ENCODE peak calls at places on chromosomes 2 and 18, in four cellular contexts. G, V, L and Q are unnamed samples.

GRCh38 chr2:73746015-73746876 is 9.1 kb upstream of the TPRKB start:
- DNase-seq in L (peak), G (no peak), V (no peak), Q (no peak)

GRCh38 chr2:189407161-189407943 is 33.9 kb upstream of the WDR75 start:
- DNase-seq in G (peak), V (no peak), L (no peak), Q (no peak)

GRCh38 chr2:181430406-181431199 is 26.6 kb upstream of the ITGA4 start:
- DNase-seq in V (peak), L (no peak), G (peak), Q (no peak)

GRCh38 chr2:36246320-36246990 is 109.1 kb upstream of the CRIM1 start:
- DNase-seq in V (no peak), L (no peak), G (peak), Q (peak)

GRCh38 chr2:162221064-162221463 is 22.2 kb downstream of the FAP start:
- DNase-seq in G (peak), V (peak), L (peak), Q (peak)

GRCh38 chr2:111663471-111663951 is 220.5 kb downstream of the ANAPC1 start:
- DNase-seq in V (no peak), L (no peak), G (peak), Q (no peak)

GRCh38 chr18:22167471-22168151 is 1.8 kb upstream of the GATA6 start:
- DNase-seq in L (peak), G (peak), V (no peak), Q (no peak)

GRCh38 chr2:236444187-236444586 is 125.4 kb upstream of the ACKR3 start:
- DNase-seq in V (no peak), G (no peak), L (no peak), Q (no peak)

GRCh38 chr18:59052965-59053960 is 86.4 kb upstream of the SEC11C start:
- DNase-seq in V (no peak), L (no peak), G (no peak), Q (no peak)

GRCh38 chr2:74849228-74849892 is 15.4 kb downstream of the HK2 start:
- DNase-seq in V (peak), G (no peak), L (no peak), Q (peak)

DNA sequence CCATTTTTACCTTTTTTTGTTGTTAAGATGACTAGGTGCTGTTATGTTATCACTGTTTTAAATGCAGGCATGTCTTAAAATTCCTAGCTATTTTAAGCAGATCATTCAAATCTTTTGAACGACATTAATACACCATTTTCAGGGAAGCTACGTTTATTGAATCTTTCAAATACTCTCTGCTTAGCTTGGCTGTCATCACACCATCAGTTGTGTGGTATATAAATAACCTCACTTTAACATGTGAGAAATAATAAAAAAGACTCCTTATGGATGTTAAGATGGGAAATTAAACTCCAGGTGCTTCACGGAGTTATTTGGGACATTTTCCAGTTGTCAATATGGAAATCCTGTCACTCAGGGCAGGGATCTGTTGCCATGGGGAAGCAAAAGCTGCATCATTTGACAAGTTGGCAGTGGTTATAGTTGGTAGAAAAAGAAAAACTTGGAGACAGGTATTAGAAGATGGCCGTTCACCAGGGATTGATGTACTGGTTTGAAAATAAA is 649.2 kb upstream of the CDH2 start:
- DNase-seq in L (no peak), V (no peak), G (no peak), Q (no peak)
- TF ChIP-seq CTCF in L (no peak), V (no peak), G (no peak), Q (no peak)

GRCh38 chr2:102166189-102166845 is 20.5 kb upstream of the IL1RL2 start:
- DNase-seq in V (no peak), G (peak), L (no peak), Q (no peak)
- TF ChIP-seq CTCF in V (no peak), G (peak), L (no peak), Q (no peak)

DNA sequence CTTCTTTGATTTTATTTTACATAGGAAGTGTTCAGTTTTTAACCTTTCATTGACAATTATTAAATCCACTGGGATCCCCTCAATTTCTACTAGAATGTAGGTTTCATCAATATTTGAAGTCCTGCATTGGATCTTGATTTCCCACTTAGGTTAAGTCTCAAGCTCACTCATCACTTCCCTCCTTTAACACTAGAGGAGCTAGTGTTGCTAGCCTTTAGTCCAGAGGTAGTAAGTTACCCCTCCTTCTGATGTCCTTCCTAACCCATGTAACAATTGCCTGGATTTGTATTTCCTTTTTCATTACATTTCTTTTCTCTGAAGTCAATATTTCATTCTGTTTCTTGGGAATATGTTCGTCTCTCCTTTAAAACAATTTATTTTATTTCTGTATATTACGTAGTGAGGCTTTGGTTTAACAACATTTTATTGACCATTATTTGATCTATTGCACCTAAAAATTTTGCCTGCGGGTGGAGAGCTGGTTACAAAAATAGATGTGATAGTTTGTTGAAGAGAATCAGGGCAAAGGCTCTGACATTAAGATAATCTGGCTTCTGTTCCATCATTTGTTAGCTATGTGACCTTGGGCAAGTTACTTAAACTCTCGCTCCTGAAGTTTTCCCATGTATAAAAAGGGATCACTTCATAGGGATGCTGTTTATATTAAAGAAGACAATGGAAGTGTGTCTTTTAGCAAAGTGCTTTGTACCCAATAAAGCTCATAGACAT is 833.0 kb downstream of the SLC4A3 start:
- DNase-seq in L (no peak), G (peak), V (no peak), Q (no peak)
- TF ChIP-seq CTCF in L (no peak), G (peak), V (no peak), Q (peak)

DNA sequence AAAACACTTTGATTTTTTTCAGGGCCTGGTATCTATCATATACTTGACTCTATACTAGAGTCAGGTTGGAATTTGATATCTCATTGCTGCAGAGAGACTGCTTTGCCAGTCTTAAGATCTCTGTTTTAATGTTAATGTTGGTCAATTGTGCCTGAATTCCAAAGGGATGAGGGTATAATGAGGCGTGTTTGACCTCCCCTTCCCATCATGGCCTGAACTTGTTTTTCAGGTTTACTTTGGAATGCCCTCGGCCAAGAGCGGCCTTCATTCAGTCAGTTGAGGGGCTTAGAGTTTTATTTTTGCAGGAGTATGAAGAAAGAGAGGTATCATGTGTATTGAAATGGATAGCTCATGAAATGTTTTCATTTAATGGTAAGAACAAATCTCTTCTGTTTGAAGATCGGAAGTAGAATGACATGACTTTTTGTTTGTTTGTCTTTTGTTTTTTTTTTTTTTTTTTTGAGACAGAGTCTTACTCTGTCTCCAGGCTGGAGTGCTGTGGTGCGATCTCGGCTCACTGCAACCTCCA is 119.0 kb downstream of the KIAA1328 start:
- DNase-seq in L (no peak), G (no peak), V (no peak), Q (no peak)
- TF ChIP-seq CTCF in L (no peak), G (no peak), V (no peak), Q (no peak)

GRCh38 chr2:177616731-177617130 is 224.2 kb downstream of the AGPS start:
- DNase-seq in G (no peak), L (no peak), V (no peak), Q (no peak)

GRCh38 chr2:177618270-177619253 is 226.0 kb downstream of the AGPS start:
- DNase-seq in L (peak), G (peak), V (peak), Q (peak)

GRCh38 chr2:177617849-177618248 is 225.3 kb downstream of the AGPS start:
- DNase-seq in G (no peak), L (no peak), V (no peak), Q (no peak)

GRCh38 chr2:177625744-177626655 is 233.4 kb downstream of the AGPS start:
- DNase-seq in L (no peak), V (no peak), G (no peak), Q (no peak)

DNA sequence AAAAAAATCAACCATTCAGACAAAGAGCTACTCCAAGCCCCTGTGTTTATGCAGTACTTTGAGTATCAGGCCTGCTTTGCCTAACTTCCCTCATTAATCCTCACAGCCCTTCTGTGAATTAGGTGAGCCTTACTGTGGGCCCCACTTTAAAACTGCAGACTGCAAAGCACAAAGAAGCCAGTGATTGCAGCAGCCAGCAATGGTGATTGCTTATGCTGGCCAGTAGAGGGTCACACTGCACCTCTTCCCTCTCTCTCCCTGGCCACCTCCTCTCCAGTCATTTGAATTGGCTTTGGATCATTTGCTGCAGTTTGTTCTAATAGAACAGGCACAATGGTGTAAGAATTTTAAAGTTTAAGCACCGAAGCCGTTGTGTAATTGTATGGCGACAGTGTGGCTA is 229.9 kb downstream of the AGPS start:
- DNase-seq in V (no peak), G (no peak), L (no peak), Q (no peak)
- TF ChIP-seq CTCF in V (no peak), G (no peak), L (no peak), Q (no peak)

GRCh38 chr2:80968450-80968849 is 663.9 kb upstream of the LRRTM1 start:
- DNase-seq in G (no peak), V (no peak), L (no peak), Q (no peak)
- TF ChIP-seq CTCF in G (no peak), V (no peak), L (no peak), Q (no peak)

GRCh38 chr18:25669741-25670140 is 317.8 kb upstream of the ZNF521 start:
- DNase-seq in L (no peak), V (no peak), G (peak), Q (no peak)
- TF ChIP-seq CTCF in L (no peak), V (no peak), G (no peak), Q (no peak)